ENCODE peak calls at places on chromosomes 1 and 21, in four cellular contexts. C is OCI-LY7, Y is right lobe of liver, F is neural crest cell. E is an unnamed sample.
A peak's percentile ranks its signal among the peaks of the same experiment; 100 is the strongest.

GRCh38 chr1:17010601-17011438 is 908 bp downstream of the ATP13A2 start:
- DNase-seq in C (peak; percentile 39), Y (peak; percentile 76), F (no peak), E (peak; percentile 52)

GRCh38 chr1:183493540-183494245 is 21.4 kb downstream of the SMG7 start:
- DNase-seq in C (no peak), Y (no peak), F (no peak), E (no peak)

GRCh38 chr1:102566182-102566581 is 542.1 kb downstream of the COL11A1 start:
- DNase-seq in C (no peak), Y (no peak), F (no peak), E (no peak)

GRCh38 chr1:55898191-55898590 is 681.2 kb downstream of the PLPP3 start:
- DNase-seq in C (no peak), Y (no peak), F (no peak), E (no peak)

GRCh38 chr1:68624233-68624632 is 127.4 kb upstream of the DEPDC1 start:
- DNase-seq in C (no peak), Y (no peak), F (no peak), E (no peak)

GRCh38 chr1:204445860-204446412 is 34.3 kb upstream of the PPP1R15B start:
- DNase-seq in C (peak; percentile 71), Y (no peak), F (peak; percentile 58), E (peak; percentile 71)

GRCh38 chr1:37317870-37318431 is 156.4 kb upstream of the ZC3H12A start:
- DNase-seq in C (no peak), Y (peak; percentile 33), F (no peak), E (no peak)

GRCh38 chr21:39562791-39563770 is 49.7 kb upstream of the B3GALT5 start:
- DNase-seq in C (no peak), Y (no peak), F (no peak), E (no peak)

GRCh38 chr21:46002841-46003574 is 21.4 kb downstream of the COL6A1 start:
- DNase-seq in C (no peak), Y (peak; percentile 15), F (no peak), E (no peak)

GRCh38 chr1:53408013-53408754 is 51.0 kb upstream of the DMRTB1 start:
- DNase-seq in C (no peak), Y (no peak), F (no peak), E (peak; percentile 9)

GRCh38 chr1:228396770-228397453 is 9.7 kb downstream of the TRIM11 start:
- DNase-seq in C (no peak), Y (peak; percentile 12), F (no peak), E (no peak)

GRCh38 chr1:20191266-20191665 is 4.9 kb upstream of the PLA2G2C start:
- DNase-seq in C (no peak), Y (no peak), F (no peak), E (no peak)

GRCh38 chr1:17957588-17958267 is 149.9 kb upstream of the IGSF21 start:
- DNase-seq in C (no peak), Y (no peak), F (no peak), E (no peak)

GRCh38 chr1:8376358-8376840 is 58.5 kb downstream of the SLC45A1 start:
- DNase-seq in C (no peak), Y (no peak), F (no peak), E (no peak)

GRCh38 chr21:38982096-38982495 is 176.4 kb downstream of the ETS2 start:
- DNase-seq in C (no peak), Y (no peak), F (no peak), E (no peak)

GRCh38 chr1:205286335-205286950 is 35.1 kb downstream of the NUAK2 start:
- DNase-seq in C (peak; percentile 53), Y (no peak), F (no peak), E (peak; percentile 69)

GRCh38 chr1:88685239-88685604 is 1.1 kb downstream of the PKN2 start:
- DNase-seq in C (no peak), Y (no peak), F (no peak), E (no peak)

GRCh38 chr21:22941779-22942178 is 1943.6 kb downstream of the NCAM2 start:
- DNase-seq in C (no peak), Y (no peak), F (no peak), E (no peak)

GRCh38 chr1:165364432-165365133 is 8.1 kb upstream of the LMX1A start:
- DNase-seq in C (no peak), Y (peak; percentile 44), F (no peak), E (no peak)

GRCh38 chr1:223198628-223198965 is 55.5 kb upstream of the TLR5 start:
- DNase-seq in C (no peak), Y (no peak), F (no peak), E (no peak)

GRCh38 chr1:96515430-96515829 is 206.2 kb upstream of the PTBP2 start:
- DNase-seq in C (no peak), Y (no peak), F (no peak), E (no peak)
- TF ChIP-seq CTCF in C (no peak), Y (no peak), F (no peak), E (no peak)

GRCh38 chr1:21511579-21512522 is 2.6 kb downstream of the ALPL start:
- DNase-seq in C (no peak), Y (no peak), F (no peak), E (no peak)
- TF ChIP-seq CTCF in C (no peak), Y (no peak), F (no peak), E (no peak)

GRCh38 chr1:110339427-110340206 is 440 bp downstream of the RBM15 start:
- DNase-seq in C (peak; percentile 71), Y (peak; percentile 65), F (no peak), E (peak; percentile 70)
- TF ChIP-seq CTCF in C (peak; percentile 21), Y (peak; percentile 5), F (peak; percentile 58), E (no peak)

GRCh38 chr21:43726686-43727570 is 8.0 kb downstream of the PDXK start:
- DNase-seq in C (no peak), Y (no peak), F (no peak), E (no peak)

GRCh38 chr21:43731476-43731875 is 12.5 kb downstream of the PDXK start:
- DNase-seq in C (no peak), Y (no peak), F (no peak), E (no peak)

GRCh38 chr21:43727571-43728466 is 8.9 kb downstream of the PDXK start:
- DNase-seq in C (no peak), Y (peak; percentile 89), F (no peak), E (no peak)

GRCh38 chr21:43731891-43732711 is 13.2 kb downstream of the PDXK start:
- DNase-seq in C (no peak), Y (no peak), F (no peak), E (no peak)

GRCh38 chr21:43728467-43729390 is 9.8 kb downstream of the PDXK start:
- DNase-seq in C (peak; percentile 50), Y (peak; percentile 98), F (peak; percentile 69), E (peak; percentile 90)
- TF ChIP-seq CTCF in C (peak; percentile 14), Y (peak; percentile 29), F (peak; percentile 61), E (peak; percentile 17)

GRCh38 chr1:33735624-33736023 is 128.3 kb upstream of the HMGB4 start:
- DNase-seq in C (no peak), Y (no peak), F (no peak), E (no peak)
- TF ChIP-seq CTCF in C (peak; percentile 60), Y (peak; percentile 35), F (peak; percentile 37), E (no peak)

GRCh38 chr1:30777906-30778155 is 20.3 kb upstream of the LAPTM5 start:
- DNase-seq in C (no peak), Y (no peak), F (no peak), E (no peak)
- TF ChIP-seq CTCF in C (peak; percentile 54), Y (no peak), F (no peak), E (no peak)

GRCh38 chr1:154992721-154993571 is 440 bp upstream of the LENEP start:
- DNase-seq in C (no peak), Y (no peak), F (no peak), E (no peak)
- TF ChIP-seq CTCF in C (peak; percentile 45), Y (no peak), F (peak; percentile 21), E (no peak)

DNA sequence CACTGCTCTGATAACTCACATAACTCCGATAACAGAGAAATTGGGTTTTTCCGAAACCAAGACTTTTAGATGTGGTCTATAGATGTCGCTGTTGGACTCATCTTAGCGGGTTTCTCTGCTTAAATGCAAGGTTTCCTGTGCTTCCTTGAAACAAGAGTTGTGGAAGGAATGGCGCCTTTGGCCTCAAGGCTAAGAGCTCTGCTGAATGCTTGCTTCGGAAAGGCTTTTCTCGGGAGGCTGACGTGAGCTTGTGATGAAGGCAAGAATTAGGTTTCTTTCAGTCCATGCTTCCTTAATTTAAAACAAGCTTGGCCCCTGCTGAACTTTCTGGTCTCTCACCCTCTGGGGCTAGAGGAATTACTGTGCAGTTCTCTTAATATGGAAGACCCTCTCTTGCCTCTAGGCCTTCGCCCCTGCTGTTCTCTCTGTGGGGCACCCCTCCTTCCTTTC is 113.5 kb downstream of the MAP3K21 start:
- DNase-seq in C (peak; percentile 44), Y (no peak), F (peak; percentile 33), E (peak; percentile 41)
- TF ChIP-seq CTCF in C (peak; percentile 84), Y (peak; percentile 65), F (peak; percentile 85), E (peak; percentile 40)

DNA sequence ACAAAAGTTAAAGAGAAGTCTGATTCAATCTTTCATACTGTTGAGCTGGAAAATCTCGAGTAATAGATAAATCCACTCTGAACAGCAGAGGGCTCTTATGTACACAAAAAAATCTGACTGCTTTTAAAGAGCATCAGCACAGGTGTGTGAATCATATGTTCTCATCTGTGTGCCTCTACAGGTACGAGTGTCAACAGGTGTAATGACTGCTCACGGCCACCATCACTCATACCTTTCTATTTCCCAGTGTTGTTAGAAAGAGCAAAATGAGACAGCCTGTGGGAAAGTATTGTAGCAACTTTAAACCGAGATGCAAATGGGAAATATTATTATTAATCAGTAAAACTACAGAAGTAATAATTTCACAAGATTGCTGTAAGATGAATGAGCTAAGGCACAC is 49.0 kb upstream of the SCAF4 start:
- DNase-seq in C (peak; percentile 67), Y (no peak), F (no peak), E (no peak)
- TF ChIP-seq CTCF in C (peak; percentile 80), Y (peak; percentile 26), F (peak; percentile 62), E (no peak)

DNA sequence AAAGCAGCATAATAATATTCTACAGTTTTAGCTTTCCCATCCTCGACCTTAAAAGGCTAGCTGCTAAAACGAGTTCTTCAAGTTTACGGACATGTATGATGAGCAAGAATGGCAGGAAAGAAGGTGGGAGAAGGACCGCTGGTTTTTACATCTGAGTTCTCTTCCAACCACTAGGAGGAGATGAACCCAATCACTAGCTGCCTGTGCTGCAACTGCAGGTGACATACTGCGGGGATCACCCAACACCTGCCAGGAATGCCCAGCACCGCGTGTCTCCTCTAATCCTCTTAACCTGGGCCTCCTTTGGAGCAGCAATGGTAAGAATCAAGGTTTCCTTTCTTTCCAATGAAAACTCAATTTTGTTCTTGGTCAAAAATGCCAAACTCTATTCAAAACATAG is 23.5 kb downstream of the TOR3A start:
- DNase-seq in C (peak; percentile 40), Y (no peak), F (no peak), E (no peak)
- TF ChIP-seq CTCF in C (peak; percentile 73), Y (peak; percentile 5), F (peak; percentile 67), E (no peak)

E was measured in GM13976.